ENCODE peak calls at places on chromosomes 11 and 22, in five cellular contexts. One of them, this sample, is unnamed.
A peak's percentile ranks its signal among the peaks of the same experiment; 100 is the strongest.

GRCh38 chr22:30747493-30747892 is 52.8 kb downstream of the OSBP2 start:
- DNase-seq in K562: peak; percentile 47
- DNase-seq in SK-N-SH: no peak
- DNase-seq in GM12878: no peak
- DNase-seq in HCT116: no peak
- DNase-seq in this sample: no peak

GRCh38 chr11:46712874-46713576 is 6.0 kb upstream of the F2 start:
- DNase-seq in K562: no peak
- DNase-seq in SK-N-SH: no peak
- DNase-seq in GM12878: no peak
- DNase-seq in HCT116: no peak
- DNase-seq in this sample: no peak

GRCh38 chr11:75013051-75013450 is 24.3 kb downstream of the NEU3 start:
- DNase-seq in K562: peak; percentile 67
- DNase-seq in SK-N-SH: no peak
- DNase-seq in GM12878: no peak
- DNase-seq in HCT116: no peak
- DNase-seq in this sample: peak; percentile 85

GRCh38 chr11:30859709-30860108 is 273.6 kb upstream of the MPPED2 start:
- DNase-seq in K562: no peak
- DNase-seq in SK-N-SH: peak; percentile 50
- DNase-seq in GM12878: no peak
- DNase-seq in HCT116: no peak
- DNase-seq in this sample: no peak

GRCh38 chr11:6979365-6979764 is 40.8 kb downstream of the ZNF214 start:
- DNase-seq in K562: no peak
- DNase-seq in SK-N-SH: no peak
- DNase-seq in GM12878: no peak
- DNase-seq in HCT116: no peak
- DNase-seq in this sample: no peak

GRCh38 chr11:14073821-14074529 is 111.5 kb downstream of the SPON1 start:
- DNase-seq in K562: no peak
- DNase-seq in SK-N-SH: no peak
- DNase-seq in GM12878: no peak
- DNase-seq in HCT116: no peak
- DNase-seq in this sample: no peak

GRCh38 chr11:13152736-13153541 is 124.7 kb upstream of the BMAL1 start:
- DNase-seq in K562: peak; percentile 33
- DNase-seq in SK-N-SH: no peak
- DNase-seq in GM12878: no peak
- DNase-seq in HCT116: no peak
- DNase-seq in this sample: peak; percentile 25

GRCh38 chr11:46149826-46150225 is 28.6 kb upstream of the PHF21A start:
- DNase-seq in K562: no peak
- DNase-seq in SK-N-SH: no peak
- DNase-seq in GM12878: no peak
- DNase-seq in HCT116: no peak
- DNase-seq in this sample: no peak

GRCh38 chr11:35135222-35135621 is 3.7 kb upstream of the CD44 start:
- DNase-seq in K562: no peak
- DNase-seq in SK-N-SH: no peak
- DNase-seq in GM12878: no peak
- DNase-seq in HCT116: no peak
- DNase-seq in this sample: no peak

DNA sequence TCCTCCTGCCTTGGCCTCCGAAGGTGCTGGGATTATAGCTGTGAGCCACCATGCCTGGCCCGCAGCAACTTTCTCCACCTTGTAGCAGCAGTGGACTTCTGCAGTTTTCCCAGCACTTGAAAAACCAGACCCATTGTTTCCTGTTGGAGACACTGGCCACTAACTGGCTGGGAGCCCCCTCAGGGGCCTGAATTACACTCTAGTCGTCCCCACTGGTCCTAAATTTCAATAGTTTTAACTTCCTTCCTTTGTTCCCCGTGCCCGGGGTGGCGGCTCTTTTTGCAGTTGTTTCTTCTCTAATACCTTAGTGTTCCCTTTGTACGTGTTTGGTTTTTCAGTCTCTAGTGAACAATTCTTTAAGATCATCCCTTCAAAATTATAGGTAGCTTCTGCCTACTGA is 2.6 kb upstream of the MRGPRE start:
- DNase-seq in K562: no peak
- DNase-seq in SK-N-SH: no peak
- DNase-seq in GM12878: no peak
- DNase-seq in HCT116: no peak
- DNase-seq in this sample: no peak
- TF ChIP-seq ZBTB33 in K562: no peak
- TF ChIP-seq ZBTB33 in SK-N-SH: no peak
- TF ChIP-seq ZBTB33 in GM12878: no peak
- TF ChIP-seq ZBTB33 in HCT116: no peak
- TF ChIP-seq ZBTB33 in this sample: no peak

DNA sequence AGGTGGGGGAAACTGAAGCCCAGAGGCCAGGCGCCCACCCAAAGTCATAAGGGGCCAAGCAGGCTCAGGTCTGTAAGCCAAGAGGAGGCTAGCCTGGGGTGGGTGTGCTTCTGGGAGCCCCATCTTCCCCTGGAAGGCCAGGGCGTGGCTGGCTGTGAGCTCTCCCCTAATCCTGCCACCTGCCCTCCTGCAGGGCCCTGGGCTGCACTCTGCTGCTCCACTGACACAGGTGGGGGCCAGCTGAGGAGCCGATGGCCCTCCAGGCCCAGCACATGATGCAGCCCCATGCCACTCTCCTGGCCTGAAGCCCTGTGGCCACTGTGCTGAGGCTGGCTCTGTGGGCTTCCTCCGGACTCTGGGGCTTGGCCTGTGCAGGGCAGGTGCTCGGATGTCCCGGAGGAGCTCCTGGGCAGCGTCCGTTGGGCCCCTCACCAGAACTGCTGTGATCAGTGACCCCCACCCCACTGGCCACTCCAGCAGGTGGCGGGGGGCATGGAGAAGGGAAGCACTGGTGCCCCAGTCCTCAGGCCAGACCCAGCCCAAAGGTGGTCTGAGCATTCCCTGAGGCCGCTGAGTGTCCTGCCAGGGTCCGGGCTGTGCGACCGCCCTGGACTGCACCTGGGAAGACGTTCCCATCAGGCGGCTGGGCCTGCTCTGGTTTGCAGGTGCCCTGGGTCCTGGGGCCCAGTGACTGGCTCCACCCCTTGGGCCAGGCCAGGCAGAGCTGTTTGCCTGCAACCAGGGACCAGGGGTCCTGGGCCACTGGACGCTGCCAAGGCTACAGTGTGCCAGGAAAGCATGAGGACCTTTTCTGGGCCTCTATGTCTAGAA is 8.5 kb downstream of the PIM3 start:
- DNase-seq in K562: no peak
- DNase-seq in SK-N-SH: peak; percentile 27
- DNase-seq in GM12878: no peak
- DNase-seq in HCT116: no peak
- DNase-seq in this sample: no peak
- TF ChIP-seq ZBTB33 in K562: no peak
- TF ChIP-seq ZBTB33 in SK-N-SH: no peak
- TF ChIP-seq ZBTB33 in GM12878: no peak
- TF ChIP-seq ZBTB33 in HCT116: no peak
- TF ChIP-seq ZBTB33 in this sample: no peak

GRCh38 chr11:93542753-93543246 is 391 bp downstream of the SMCO4 start:
- DNase-seq in K562: peak; percentile 39
- DNase-seq in SK-N-SH: no peak
- DNase-seq in GM12878: no peak
- DNase-seq in HCT116: no peak
- DNase-seq in this sample: no peak
- TF ChIP-seq ZBTB33 in K562: no peak
- TF ChIP-seq ZBTB33 in SK-N-SH: no peak
- TF ChIP-seq ZBTB33 in GM12878: no peak
- TF ChIP-seq ZBTB33 in HCT116: no peak
- TF ChIP-seq ZBTB33 in this sample: no peak

GRCh38 chr11:12075822-12076821 is 34.3 kb upstream of the MICAL2 start:
- DNase-seq in K562: no peak
- DNase-seq in SK-N-SH: no peak
- DNase-seq in GM12878: no peak
- DNase-seq in HCT116: no peak
- DNase-seq in this sample: no peak
- TF ChIP-seq ZBTB33 in K562: no peak
- TF ChIP-seq ZBTB33 in SK-N-SH: no peak
- TF ChIP-seq ZBTB33 in GM12878: no peak
- TF ChIP-seq ZBTB33 in HCT116: no peak
- TF ChIP-seq ZBTB33 in this sample: no peak

GRCh38 chr11:69388661-69389060 is 92.8 kb upstream of the LINC01488 start:
- DNase-seq in K562: no peak
- DNase-seq in SK-N-SH: no peak
- DNase-seq in GM12878: no peak
- DNase-seq in HCT116: no peak
- DNase-seq in this sample: no peak
- TF ChIP-seq ZBTB33 in K562: no peak
- TF ChIP-seq ZBTB33 in SK-N-SH: no peak
- TF ChIP-seq ZBTB33 in GM12878: no peak
- TF ChIP-seq ZBTB33 in HCT116: no peak
- TF ChIP-seq ZBTB33 in this sample: no peak